ENCODE peak calls at places on chromosomes 16 and 17, in ten cellular contexts. L, A, X, H, N, G, J, I, F and R are unnamed samples.
A peak's percentile ranks its signal among the peaks of the same experiment; 100 is the strongest.

GRCh38 chr17:45118691-45119090 is 13.6 kb downstream of the PLCD3 start:
- DNase-seq in L (no peak), A (no peak), X (peak; percentile 45), H (no peak), N (no peak), G (no peak), J (no peak), I (no peak), F (no peak), R (no peak)

GRCh38 chr16:74556375-74556922 is 50.5 kb downstream of the GLG1 start:
- DNase-seq in L (no peak), A (no peak), X (no peak), H (no peak), N (no peak), G (no peak), J (no peak), I (no peak), F (no peak), R (no peak)

GRCh38 chr17:55926276-55926995 is 175.6 kb downstream of the PCTP start:
- DNase-seq in L (no peak), A (peak; percentile 77), X (no peak), H (no peak), N (no peak), G (no peak), J (no peak), I (no peak), F (no peak), R (no peak)

GRCh38 chr16:12082207-12082606 is 105.7 kb downstream of the SNX29 start:
- DNase-seq in L (no peak), A (no peak), X (no peak), H (no peak), N (no peak), G (no peak), J (no peak), I (no peak), F (no peak), R (no peak)

GRCh38 chr16:54000361-54000760 is 286.2 kb downstream of the IRX3 start:
- DNase-seq in L (no peak), A (no peak), X (no peak), H (no peak), N (no peak), G (no peak), J (no peak), I (no peak), F (no peak), R (no peak)

GRCh38 chr16:4431023-4431422 is 5.4 kb downstream of the DNAJA3 start:
- DNase-seq in L (no peak), A (no peak), X (no peak), H (no peak), N (no peak), G (no peak), J (no peak), I (no peak), F (no peak), R (no peak)

GRCh38 chr16:73163238-73163795 is 115.4 kb upstream of the ZFHX3 start:
- DNase-seq in L (no peak), A (no peak), X (no peak), H (no peak), N (no peak), G (no peak), J (no peak), I (no peak), F (no peak), R (no peak)

GRCh38 chr16:69123894-69124293 is 8.5 kb downstream of the CHTF8 start:
- DNase-seq in L (peak; percentile 41), A (peak; percentile 86), X (no peak), H (peak; percentile 62), N (peak; percentile 64), G (peak; percentile 68), J (peak; percentile 73), I (peak; percentile 56), F (peak; percentile 75), R (no peak)

GRCh38 chr17:6079155-6079554 is 9.0 kb downstream of the WSCD1 start:
- DNase-seq in L (no peak), A (no peak), X (no peak), H (no peak), N (no peak), G (no peak), J (no peak), I (no peak), F (no peak), R (no peak)

GRCh38 chr16:986925-987581 is 5.5 kb downstream of the SOX8 start:
- DNase-seq in L (no peak), A (no peak), X (no peak), H (no peak), N (no peak), G (no peak), J (no peak), I (no peak), F (no peak), R (no peak)

GRCh38 chr17:82242977-82243647 is 14.3 kb downstream of the SLC16A3 start:
- DNase-seq in L (peak; percentile 86), A (no peak), X (peak; percentile 94), H (peak; percentile 83), N (peak; percentile 83), G (no peak), J (no peak), I (peak; percentile 75), F (no peak), R (peak; percentile 83)

GRCh38 chr17:78184311-78184710 is 2.5 kb downstream of the TK1 start:
- DNase-seq in L (no peak), A (no peak), X (peak; percentile 80), H (no peak), N (no peak), G (no peak), J (no peak), I (no peak), F (no peak), R (no peak)

GRCh38 chr17:74071280-74071679 is 132.2 kb upstream of the RPL38 start:
- DNase-seq in L (no peak), A (no peak), X (no peak), H (no peak), N (no peak), G (no peak), J (no peak), I (no peak), F (no peak), R (no peak)

GRCh38 chr17:79777166-79777843 is 643 bp upstream of the CBX2 start:
- DNase-seq in L (peak; percentile 54), A (peak; percentile 87), X (peak; percentile 70), H (peak; percentile 80), N (peak; percentile 81), G (no peak), J (peak; percentile 56), I (no peak), F (peak; percentile 67), R (peak; percentile 68)

GRCh38 chr16:81668243-81669097 is 110.6 kb upstream of the PLCG2 start:
- DNase-seq in L (no peak), A (no peak), X (no peak), H (no peak), N (no peak), G (no peak), J (no peak), I (no peak), F (no peak), R (no peak)

GRCh38 chr16:68644715-68645493 is at the start of gene CDH3:
- DNase-seq in L (peak; percentile 77), A (peak; percentile 95), X (no peak), H (no peak), N (peak; percentile 35), G (no peak), J (peak; percentile 52), I (no peak), F (no peak), R (no peak)

GRCh38 chr16:11151156-11151904 is 104.7 kb downstream of the SOCS1 start:
- DNase-seq in L (no peak), A (no peak), X (no peak), H (peak; percentile 63), N (no peak), G (no peak), J (no peak), I (no peak), F (no peak), R (no peak)

GRCh38 chr16:48558269-48558915 is 51.6 kb downstream of the N4BP1 start:
- DNase-seq in L (no peak), A (no peak), X (no peak), H (no peak), N (no peak), G (no peak), J (peak; percentile 35), I (no peak), F (no peak), R (no peak)

GRCh38 chr17:2043785-2044184 is 2.0 kb downstream of the OVCA2 start:
- DNase-seq in L (no peak), A (no peak), X (no peak), H (no peak), N (no peak), G (no peak), J (no peak), I (no peak), F (no peak), R (no peak)

GRCh38 chr17:60303406-60304099 is 88.4 kb downstream of the USP32 start:
- DNase-seq in L (no peak), A (no peak), X (no peak), H (no peak), N (no peak), G (no peak), J (no peak), I (no peak), F (no peak), R (no peak)